ENCODE peak calls at places on chromosomes 2 and 18, in nine cellular contexts. I is IMR-90, Q is left lung, U is lower lobe of right lung, G is foreskin keratinocyte, C is A549, R is fibroblast of lung, L is colonic mucosa, Z is HepG2. B is an unnamed sample. For H3K4me1, the result is how much of the 10 kb centered on the place peaks cover.

GRCh38 chr2:109128466-109129355 is at the start of gene SH3RF3:
- DNase-seq in G (peak), C (peak), Q (peak), Z (no peak), R (peak), I (peak), U (peak), L (peak), B (peak)

GRCh38 chr2:56770490-56770889 is 586.7 kb downstream of the CCDC85A start:
- DNase-seq in Q (no peak), U (no peak), L (no peak), G (peak), C (no peak), Z (no peak), R (no peak), I (peak), B (peak)

GRCh38 chr2:139992711-139993345 is 1212.6 kb upstream of the NXPH2 start:
- DNase-seq in I (no peak), G (no peak), U (peak), L (no peak), Q (no peak), Z (no peak), R (no peak), C (no peak), B (no peak)

GRCh38 chr2:121907905-121908304 is 152.5 kb downstream of the TSN start:
- DNase-seq in U (no peak), I (no peak), R (no peak), C (no peak), G (no peak), Z (no peak), Q (no peak), L (no peak), B (no peak)

GRCh38 chr2:109306190-109306589 is 177.2 kb downstream of the SH3RF3 start:
- DNase-seq in I (no peak), L (no peak), R (no peak), U (no peak), Z (no peak), Q (no peak), G (no peak), C (no peak), B (no peak)

GRCh38 chr2:241956521-241957110 is 87.1 kb downstream of the RTP5 start:
- DNase-seq in L (no peak), I (no peak), C (no peak), R (no peak), Q (no peak), G (no peak), Z (no peak), U (no peak), B (no peak)

GRCh38 chr2:179332903-179333302 is 68.3 kb upstream of the SESTD1 start:
- DNase-seq in Q (no peak), G (no peak), U (no peak), I (peak), C (peak), Z (peak), R (no peak), L (no peak), B (peak)

GRCh38 chr18:13455960-13456471 is 237.5 kb downstream of the LDLRAD4 start:
- DNase-seq in U (no peak), R (no peak), Z (no peak), L (no peak), Q (no peak), G (no peak), I (no peak), C (no peak), B (no peak)

GRCh38 chr18:76390452-76391035 is 104.5 kb downstream of the ZNF516 start:
- DNase-seq in C (no peak), Q (no peak), Z (no peak), U (no peak), L (no peak), I (no peak), G (no peak), R (no peak), B (no peak)

GRCh38 chr2:145245268-145245667 is 725.3 kb upstream of the ZEB2 start:
- DNase-seq in U (no peak), C (no peak), I (no peak), G (no peak), Q (no peak), L (no peak), Z (no peak), R (no peak), B (no peak)

GRCh38 chr2:200479617-200480292 is 30.1 kb downstream of the KCTD18 start:
- DNase-seq in U (no peak), I (peak), G (peak), Z (peak), R (peak), L (no peak), C (peak), Q (no peak), B (peak)

GRCh38 chr2:236393581-236393980 is 129.4 kb upstream of the ASB18 start:
- DNase-seq in G (no peak), Q (no peak), C (no peak), Z (no peak), L (no peak), R (no peak), U (no peak), I (no peak), B (no peak)

GRCh38 chr18:48017625-48018024 is 87.2 kb upstream of the SMAD2 start:
- DNase-seq in Q (peak), U (no peak), I (peak), G (no peak), C (no peak), R (peak), Z (no peak), L (no peak), B (no peak)

GRCh38 chr18:13610517-13610916 is 115.8 kb downstream of the FAM210A start:
- DNase-seq in G (no peak), Z (no peak), U (no peak), R (no peak), I (no peak), L (no peak), C (no peak), Q (no peak), B (no peak)

GRCh38 chr2:13390676-13391075 is 673.9 kb downstream of the TRIB2 start:
- DNase-seq in I (no peak), L (no peak), G (no peak), U (no peak), R (no peak), Z (no peak), C (no peak), Q (no peak), B (no peak)

GRCh38 chr2:45786030-45786830 is 134.8 kb downstream of the PRKCE start:
- DNase-seq in G (no peak), C (no peak), Q (no peak), Z (no peak), L (no peak), I (no peak), R (no peak), U (no peak), B (no peak)

GRCh38 chr2:45458909-45459563 is 152.0 kb downstream of the SRBD1 start:
- DNase-seq in G (peak), U (no peak), C (peak), Q (no peak), Z (peak), L (peak), R (peak), I (peak), B (peak)

GRCh38 chr2:72862239-72862988 is 24.8 kb upstream of the SPR start:
- DNase-seq in U (peak), Q (peak), Z (peak), L (peak), G (peak), R (peak), C (peak), I (peak), B (peak)

GRCh38 chr2:68880213-68880612 is 9.0 kb upstream of the BMP10 start:
- DNase-seq in C (no peak), I (no peak), L (no peak), G (no peak), Q (no peak), Z (no peak), R (no peak), U (no peak), B (no peak)

GRCh38 chr18:50429207-50429948 is 54.5 kb downstream of the SKA1 start:
- DNase-seq in L (no peak), G (no peak), R (peak), I (peak), U (no peak), C (peak), Q (no peak), Z (peak), B (no peak)

GRCh38 chr2:60551241-60552095 is 2.0 kb downstream of the BCL11A start:
- DNase-seq in R (peak), I (no peak), U (no peak), Z (no peak), Q (peak), L (peak), C (peak), G (no peak), B (peak)
- H3K4me1 ChIP-seq in R (under half), I (under half), U (half or more), Z (under half), Q (half or more), L (under half), C (under half), G (under half), B (under half)

DNA sequence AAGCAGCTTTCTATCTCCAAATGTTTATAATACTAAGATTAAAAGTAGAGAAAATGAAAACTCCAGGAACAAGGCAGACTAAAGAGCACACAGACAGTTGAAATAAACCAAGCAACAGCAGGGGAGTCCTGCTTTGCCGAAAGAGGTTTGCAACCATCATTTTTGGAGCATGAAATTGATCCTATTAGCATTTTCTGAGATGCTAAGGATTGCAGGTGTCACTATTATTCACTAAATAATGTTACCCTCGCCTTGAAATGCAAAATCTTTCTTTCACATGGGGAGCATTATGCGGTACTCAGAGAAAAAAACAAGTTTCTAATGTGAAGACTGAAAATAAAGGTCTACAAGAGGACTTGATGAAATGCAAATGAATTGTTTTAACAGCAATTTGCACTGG is 81.7 kb upstream of the DNAJC10 start:
- DNase-seq in Z (no peak), L (no peak), C (no peak), U (no peak), I (no peak), Q (no peak), G (no peak), R (no peak), B (no peak)
- TF ChIP-seq CTCF in Z (no peak), L (no peak), C (no peak), U (no peak), I (no peak), Q (no peak), G (no peak), R (no peak), B (no peak)

GRCh38 chr2:172461591-172462392 is 34.4 kb downstream of the ITGA6 start:
- DNase-seq in U (peak), R (peak), C (peak), Z (peak), Q (peak), I (peak), L (peak), G (no peak), B (no peak)
- H3K4me1 ChIP-seq in U (half or more), R (under half), C (under half), Z (under half), Q (half or more), I (under half), L (under half), G (half or more), B (half or more)

GRCh38 chr2:198659471-198659870 is 798.3 kb downstream of the SATB2 start:
- DNase-seq in U (no peak), L (no peak), C (no peak), Z (no peak), R (no peak), I (no peak), G (no peak), Q (no peak), B (no peak)

GRCh38 chr2:198662916-198663315 is 794.8 kb downstream of the SATB2 start:
- DNase-seq in L (no peak), R (no peak), I (no peak), Q (no peak), Z (no peak), G (no peak), C (no peak), U (no peak), B (no peak)

GRCh38 chr2:198660491-198660890 is 797.2 kb downstream of the SATB2 start:
- DNase-seq in Z (no peak), U (no peak), C (no peak), Q (no peak), R (no peak), G (no peak), I (peak), L (no peak), B (no peak)

GRCh38 chr2:198656869-198657268 is 800.9 kb downstream of the SATB2 start:
- DNase-seq in L (no peak), Q (no peak), I (no peak), G (peak), Z (no peak), U (no peak), C (no peak), R (no peak), B (peak)

GRCh38 chr2:198657520-198658121 is 800.1 kb downstream of the SATB2 start:
- DNase-seq in G (no peak), R (peak), Z (peak), L (peak), I (peak), U (no peak), C (peak), Q (no peak), B (peak)
- TF ChIP-seq CTCF in G (peak), R (peak), Z (peak), L (peak), I (peak), U (no peak), C (peak), Q (no peak), B (peak)

GRCh38 chr2:197311521-197312033 is 997 bp upstream of the ANKRD44 start:
- DNase-seq in G (no peak), R (no peak), L (no peak), U (no peak), C (no peak), Q (no peak), Z (peak), I (no peak), B (no peak)
- H3K4me1 ChIP-seq in G (under half), R (under half), L (under half), U (under half), C (under half), Q (under half), Z (under half), I (under half), B (under half)

DNA sequence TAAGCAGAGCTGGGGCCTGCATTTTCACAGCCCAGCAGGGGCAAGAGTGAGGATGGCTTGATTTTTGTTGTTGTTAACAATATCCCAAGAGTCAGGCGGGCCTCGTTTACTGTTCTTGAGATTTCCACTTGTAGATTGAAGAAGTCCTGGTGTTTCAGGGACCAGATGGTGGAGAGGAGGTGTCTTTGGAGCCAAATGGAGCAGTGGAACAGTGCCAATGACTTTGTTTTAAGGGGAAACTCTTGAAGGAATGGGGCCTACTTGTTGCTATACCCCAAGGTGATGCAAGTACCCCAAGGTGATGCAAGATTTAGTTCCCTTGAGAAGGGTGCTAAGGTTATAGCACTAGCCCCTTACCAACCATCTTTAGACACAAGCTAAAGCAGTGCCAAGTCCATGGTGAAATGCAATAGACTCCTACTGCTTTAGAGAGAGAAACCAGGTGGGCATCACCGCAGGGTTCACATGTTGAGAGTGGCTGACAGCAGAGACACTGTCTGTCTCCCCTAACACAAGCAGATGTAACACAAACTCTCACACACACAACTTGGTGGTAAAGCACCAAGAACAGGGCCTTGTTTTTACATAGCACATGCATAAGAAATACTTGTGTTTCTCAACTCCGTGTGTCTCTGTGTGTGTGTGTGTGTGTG is 44.0 kb downstream of the HK2 start:
- DNase-seq in Q (no peak), C (no peak), R (no peak), U (no peak), L (no peak), I (no peak), Z (no peak), G (no peak), B (no peak)
- TF ChIP-seq CTCF in Q (no peak), C (no peak), R (no peak), U (no peak), L (no peak), I (no peak), Z (no peak), G (no peak), B (no peak)